ENCODE peak calls at places on chromosomes 5 and 9, in four cellular contexts. U is NCI-H524; K is stimulated activated CD4-positive, alpha-beta T cell treated with anti-CD3 and anti-CD28 coated beads, TNF-alpha, amount 100 ng/mL, for 24 hours; R is NCI-H1436. Z is an unnamed sample.

GRCh38 chr5:134174841-134175839 is 1.6 kb downstream of the SKP1 start:
- DNase-seq in K (no peak), U (peak), R (no peak), Z (no peak)

GRCh38 chr5:80174790-80175189 is 81.1 kb downstream of the SERINC5 start:
- DNase-seq in R (no peak), K (no peak), U (no peak), Z (no peak)

GRCh38 chr5:142322403-142322746 is 2.4 kb downstream of the SPRY4 start:
- DNase-seq in U (no peak), R (no peak), K (no peak), Z (no peak)

GRCh38 chr5:89396262-89396975 is 513.4 kb upstream of the MEF2C start:
- DNase-seq in R (no peak), K (no peak), U (no peak), Z (no peak)

GRCh38 chr5:178314961-178315820 is 82.6 kb upstream of the PHYKPL start:
- DNase-seq in R (no peak), U (no peak), K (no peak), Z (peak)

GRCh38 chr5:135333737-135334515 is 65.1 kb downstream of the MACROH2A1 start:
- DNase-seq in U (no peak), K (no peak), R (no peak), Z (peak)

GRCh38 chr9:125969868-125970267 is 222.7 kb downstream of the PBX3 start:
- DNase-seq in R (no peak), K (no peak), U (no peak), Z (no peak)

GRCh38 chr5:35120745-35121144 is 73.0 kb upstream of the AGXT2 start:
- DNase-seq in U (no peak), K (no peak), R (no peak), Z (no peak)

GRCh38 chr5:16826379-16827125 is 109.5 kb downstream of the MYO10 start:
- DNase-seq in K (no peak), R (no peak), U (no peak), Z (no peak)

GRCh38 chr5:95617057-95617456 is 2.8 kb upstream of the GPR150 start:
- DNase-seq in R (no peak), U (no peak), K (no peak), Z (no peak)

GRCh38 chr5:139116256-139116655 is 81.9 kb downstream of the SIL1 start:
- DNase-seq in K (no peak), U (peak), R (no peak), Z (peak)

GRCh38 chr9:373759-374206 is 159.1 kb downstream of the DOCK8 start:
- DNase-seq in K (no peak), R (no peak), U (no peak), Z (no peak)

Z was measured in WERI-Rb-1.